ENCODE peak calls at places on chromosomes 7 and 10, in ten cellular contexts. Q is T-cell; Z is NCI-H774; K is nucleus accumbens; A is T47D; Y is lower lobe of right lung; U is stimulated activated CD8-positive, alpha-beta memory T cell treated with anti-CD3 and anti-CD28 coated beads, Interleukin-4, amount 100 ng/mL, for 4 hours; T is effector CD4-positive, alpha-beta T cell; W is posterior cingulate gyrus; J is G401. D is an unnamed sample.

GRCh38 chr10:132652936-132653590 is 115.5 kb downstream of the INPP5A start:
- DNase-seq in Q (no peak), U (no peak), T (no peak), Z (no peak), W (no peak), J (peak), Y (peak), K (no peak), A (no peak), D (no peak)

GRCh38 chr10:128927389-128927788 is 539.7 kb upstream of the MGMT start:
- DNase-seq in Z (no peak), J (no peak), A (no peak), K (no peak), Y (no peak), Q (no peak), W (no peak), T (no peak), U (no peak), D (no peak)

GRCh38 chr7:140940866-140941265 is 16.1 kb upstream of the BRAF start:
- DNase-seq in T (no peak), W (no peak), J (no peak), K (no peak), U (no peak), Y (no peak), Q (no peak), Z (no peak), A (no peak), D (no peak)

GRCh38 chr7:3431306-3431705 is 130.3 kb downstream of the SDK1 start:
- DNase-seq in Q (no peak), K (no peak), U (no peak), Z (no peak), A (no peak), J (no peak), W (no peak), T (no peak), Y (no peak), D (no peak)

GRCh38 chr7:156611393-156612010 is 29.1 kb upstream of the RNF32 start:
- DNase-seq in K (no peak), Y (no peak), Q (no peak), A (no peak), W (no peak), Z (no peak), J (no peak), T (no peak), U (no peak), D (no peak)

GRCh38 chr7:118870187-118870586 is 645.7 kb downstream of the ANKRD7 start:
- DNase-seq in K (no peak), W (no peak), Q (no peak), Y (no peak), Z (no peak), U (no peak), A (peak), T (no peak), J (no peak), D (no peak)

GRCh38 chr7:133761459-133761858 is 365.7 kb upstream of the LRGUK start:
- DNase-seq in J (no peak), A (no peak), T (no peak), K (no peak), Z (no peak), U (no peak), Y (no peak), Q (no peak), W (no peak), D (no peak)

GRCh38 chr10:8919291-8919690 is 864.8 kb downstream of the GATA3 start:
- DNase-seq in U (no peak), Z (no peak), Y (no peak), A (no peak), T (no peak), J (no peak), K (no peak), Q (no peak), W (no peak), D (no peak)

GRCh38 chr10:69348824-69349541 is 67.7 kb downstream of the TACR2 start:
- DNase-seq in K (no peak), Z (peak), T (no peak), Y (no peak), J (no peak), A (no peak), U (no peak), Q (no peak), W (no peak), D (no peak)

GRCh38 chr7:101021703-101022102 is 1.8 kb downstream of the MUC17 start:
- DNase-seq in U (no peak), Y (no peak), Q (no peak), J (no peak), Z (no peak), W (no peak), K (no peak), A (no peak), T (no peak), D (no peak)

GRCh38 chr7:81007053-81007452 is 88.2 kb upstream of the SEMA3C start:
- DNase-seq in T (no peak), A (peak), Y (no peak), K (no peak), Q (no peak), Z (no peak), W (no peak), U (no peak), J (no peak), D (no peak)

GRCh38 chr10:34520084-34520483 is 295.0 kb downstream of the PARD3 start:
- DNase-seq in Z (peak), A (peak), J (no peak), W (no peak), K (no peak), Q (no peak), U (no peak), Y (no peak), T (no peak), D (no peak)

GRCh38 chr7:131629203-131629871 is 72.9 kb upstream of the PODXL start:
- DNase-seq in A (no peak), Y (no peak), T (no peak), Q (no peak), K (no peak), W (no peak), Z (no peak), U (no peak), J (no peak), D (no peak)

GRCh38 chr10:121648493-121648892 is 50.2 kb upstream of the FGFR2 start:
- DNase-seq in W (no peak), K (peak), J (no peak), U (no peak), T (no peak), Y (no peak), Z (no peak), A (no peak), Q (no peak), D (no peak)

GRCh38 chr7:7869036-7869435 is 99.6 kb upstream of the GLCCI1 start:
- DNase-seq in A (no peak), Q (no peak), U (no peak), Y (no peak), K (no peak), J (no peak), T (no peak), W (no peak), Z (no peak), D (no peak)

GRCh38 chr7:128915841-128916642 is 5.5 kb upstream of the KCP start:
- DNase-seq in Z (no peak), J (no peak), T (no peak), A (no peak), K (no peak), W (no peak), Y (no peak), Q (no peak), U (no peak), D (no peak)

GRCh38 chr10:62869958-62870357 is 53.8 kb upstream of the EGR2 start:
- DNase-seq in U (no peak), T (no peak), W (no peak), Q (no peak), Z (no peak), J (no peak), Y (no peak), A (no peak), K (no peak), D (no peak)

GRCh38 chr7:100190059-100190711 is 12.5 kb downstream of the STAG3 start:
- DNase-seq in Y (no peak), T (no peak), U (no peak), J (no peak), W (no peak), K (no peak), Q (no peak), A (peak), Z (no peak), D (no peak)

GRCh38 chr10:49679480-49679893 is at the start of gene C10orf53:
- DNase-seq in Z (peak), U (no peak), Y (peak), T (no peak), J (peak), K (no peak), A (peak), W (peak), Q (no peak), D (no peak)

GRCh38 chr7:137592232-137592896 is 248.8 kb upstream of the PTN start:
- DNase-seq in Q (no peak), T (no peak), W (peak), U (no peak), J (peak), Y (no peak), A (peak), K (peak), Z (peak), D (no peak)

GRCh38 chr10:5692476-5693358 is 8.1 kb downstream of the TASOR2 start:
- DNase-seq in A (peak), T (peak), U (peak), K (peak), J (peak), Z (no peak), Y (peak), Q (peak), W (peak), D (peak)

GRCh38 chr10:105068497-105068896 is 427.4 kb downstream of the SORCS3 start:
- DNase-seq in Z (no peak), Q (no peak), A (no peak), W (no peak), T (no peak), K (no peak), J (no peak), Y (no peak), U (no peak), D (no peak)

GRCh38 chr10:23171232-23171876 is 20.8 kb upstream of the PTF1A start:
- DNase-seq in A (peak), J (no peak), Y (no peak), K (no peak), Q (no peak), U (no peak), Z (no peak), W (no peak), T (no peak), D (no peak)

GRCh38 chr7:85423209-85423895 is 236.5 kb upstream of the SEMA3D start:
- DNase-seq in A (no peak), U (no peak), T (no peak), J (no peak), Y (no peak), W (no peak), K (no peak), Z (no peak), Q (no peak), D (no peak)

GRCh38 chr7:20350518-20350951 is 19.8 kb downstream of the ITGB8 start:
- DNase-seq in A (peak), K (peak), T (no peak), J (peak), W (peak), Y (no peak), U (no peak), Z (no peak), Q (no peak), D (no peak)

GRCh38 chr10:35781643-35782035 is 139.5 kb upstream of the FZD8 start:
- DNase-seq in Q (no peak), J (no peak), K (no peak), Y (no peak), A (peak), Z (no peak), T (no peak), U (no peak), W (no peak), D (no peak)

GRCh38 chr10:22605168-22605567 is 109.2 kb downstream of the PIP4K2A start:
- DNase-seq in U (no peak), Y (no peak), K (no peak), A (no peak), T (no peak), Q (no peak), J (no peak), W (no peak), Z (no peak), D (no peak)

GRCh38 chr7:7639421-7639820 is 1.1 kb upstream of the UMAD1 start:
- DNase-seq in K (no peak), A (no peak), Q (no peak), W (no peak), Y (no peak), J (no peak), Z (no peak), T (no peak), U (no peak), D (no peak)

GRCh38 chr10:72083234-72084093 is 4.9 kb downstream of the SPOCK2 start:
- DNase-seq in T (no peak), K (no peak), A (no peak), J (peak), U (no peak), W (no peak), Y (no peak), Z (no peak), Q (no peak), D (no peak)

GRCh38 chr7:102260856-102261255 is 25.8 kb upstream of the SH2B2 start:
- DNase-seq in K (peak), Z (no peak), J (peak), Q (no peak), T (no peak), U (no peak), A (no peak), W (peak), Y (no peak), D (no peak)

GRCh38 chr7:158442260-158442659 is 145.4 kb downstream of the PTPRN2 start:
- DNase-seq in Z (no peak), W (no peak), U (no peak), A (peak), Q (no peak), T (no peak), K (no peak), J (no peak), Y (no peak), D (no peak)

GRCh38 chr7:64045301-64046040 is at the start of gene ZNF727:
- DNase-seq in J (peak), Z (peak), W (peak), Q (no peak), A (peak), U (no peak), T (no peak), Y (peak), K (peak), D (no peak)

GRCh38 chr10:63588436-63589180 is 67.4 kb downstream of the REEP3 start:
- DNase-seq in A (no peak), J (peak), K (no peak), W (no peak), T (no peak), Q (no peak), U (no peak), Y (no peak), Z (peak), D (no peak)

GRCh38 chr10:90856261-90856660 is 1.6 kb downstream of the HTR7 start:
- DNase-seq in A (no peak), Z (no peak), W (no peak), Q (no peak), T (no peak), Y (no peak), U (no peak), J (no peak), K (no peak), D (no peak)

GRCh38 chr10:110617455-110618162 is 26.5 kb upstream of the RBM20 start:
- DNase-seq in K (no peak), T (no peak), Q (no peak), Y (no peak), U (no peak), J (no peak), A (no peak), W (no peak), Z (no peak), D (no peak)

GRCh38 chr7:22200238-22200637 is 156.7 kb downstream of the RAPGEF5 start:
- DNase-seq in U (no peak), W (no peak), J (no peak), Y (no peak), A (no peak), Z (no peak), Q (no peak), K (no peak), T (no peak), D (no peak)

D was measured in activated T-helper 1 cell treated with anti-CD3 and anti-CD28 coated beads, Interleukin-2, amount 50 U/mL, for 16 hours.